ENCODE peak calls at places on chromosomes 6 and 20, in nine cellular contexts. I, Y, L, Q, P, Z, H, J and N are unnamed samples.

GRCh38 chr20:48813930-48814546 is 13.8 kb downstream of the PREX1 start:
- DNase-seq in I (no peak), Y (no peak), L (no peak), Q (no peak), P (no peak), Z (no peak), H (no peak), J (no peak), N (no peak)

GRCh38 chr6:141418076-141418475 is 714.6 kb upstream of the GJE1 start:
- DNase-seq in I (no peak), Y (no peak), L (no peak), Q (no peak), P (no peak), Z (no peak), H (no peak), J (no peak), N (no peak)

GRCh38 chr6:105889902-105890301 is 196.2 kb upstream of the PRDM1 start:
- DNase-seq in I (no peak), Y (no peak), L (no peak), Q (no peak), P (no peak), Z (no peak), H (no peak), J (no peak), N (no peak)

GRCh38 chr6:157022022-157022740 is 245.0 kb downstream of the ARID1B start:
- DNase-seq in I (no peak), Y (peak; percentile 87), L (peak; percentile 88), Q (peak; percentile 95), P (peak; percentile 96), Z (peak; percentile 95), H (peak; percentile 98), J (peak; percentile 91), N (peak; percentile 80)

GRCh38 chr6:11537229-11538048 is at the start of gene TMEM170B:
- DNase-seq in I (no peak), Y (peak; percentile 98), L (peak; percentile 95), Q (peak; percentile 84), P (peak; percentile 96), Z (peak; percentile 99), H (peak; percentile 85), J (peak; percentile 95), N (peak; percentile 96)

GRCh38 chr6:141884850-141885249 is 247.9 kb upstream of the GJE1 start:
- DNase-seq in I (no peak), Y (no peak), L (no peak), Q (no peak), P (no peak), Z (no peak), H (no peak), J (no peak), N (no peak)

GRCh38 chr20:52829111-52829510 is 143.0 kb upstream of the TSHZ2 start:
- DNase-seq in I (no peak), Y (no peak), L (no peak), Q (no peak), P (no peak), Z (no peak), H (no peak), J (no peak), N (no peak)

GRCh38 chr20:36493013-36493800 is 48.1 kb upstream of the MYL9 start:
- DNase-seq in I (no peak), Y (no peak), L (no peak), Q (no peak), P (no peak), Z (no peak), H (no peak), J (no peak), N (no peak)

GRCh38 chr6:150293423-150294280 is 75.2 kb upstream of the IYD start:
- DNase-seq in I (no peak), Y (no peak), L (no peak), Q (peak; percentile 52), P (no peak), Z (no peak), H (peak; percentile 89), J (no peak), N (no peak)

DNA sequence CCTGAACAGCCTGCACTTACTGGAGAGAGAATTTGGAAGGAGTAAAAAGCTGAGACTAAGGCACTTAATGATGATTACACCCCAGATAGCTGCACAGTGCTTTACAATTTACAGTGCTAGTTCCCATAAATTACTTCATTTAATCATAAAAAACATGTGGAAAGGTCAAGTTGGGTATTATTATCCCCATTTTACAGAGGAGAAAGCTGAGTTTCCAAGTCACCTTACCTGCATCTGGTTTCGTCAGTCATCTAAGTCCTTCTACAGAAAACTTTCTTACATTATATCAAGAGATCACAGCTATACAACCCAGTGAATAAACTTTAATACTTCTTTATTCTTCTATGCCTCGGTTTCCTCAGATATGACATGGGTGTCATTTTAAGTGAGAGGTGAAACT is 3.3 kb downstream of the PTPRK start:
- DNase-seq in I (no peak), Y (no peak), L (no peak), Q (no peak), P (no peak), Z (no peak), H (no peak), J (no peak), N (no peak)
- H3K27ac ChIP-seq in I (peak overlapping the region; percentile 67), Y (no peak overlapping the region), L (no peak overlapping the region), Q (no peak overlapping the region), P (no peak overlapping the region), Z (no peak overlapping the region), H (no peak overlapping the region), J (no peak overlapping the region), N (no peak overlapping the region)

DNA sequence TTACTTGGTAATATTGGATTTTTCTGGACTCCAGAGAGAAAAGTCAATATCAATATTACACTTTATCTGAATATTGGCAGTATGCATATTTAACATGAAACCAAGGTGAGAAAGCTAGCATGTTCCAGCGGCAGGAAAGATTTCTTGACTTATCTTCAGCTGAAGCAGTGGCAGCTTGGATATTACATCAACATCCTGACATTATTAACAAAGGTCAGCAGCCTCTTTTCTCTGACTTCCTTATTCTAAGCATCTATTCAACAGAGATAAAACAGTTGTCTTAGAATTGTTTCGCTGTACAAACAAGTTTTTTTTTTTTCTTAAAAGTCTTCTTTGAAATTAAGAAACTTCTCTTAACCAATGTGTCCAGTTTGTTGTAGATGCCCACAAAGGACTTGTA is 11.8 kb downstream of the DCBLD1 start:
- DNase-seq in I (no peak), Y (no peak), L (no peak), Q (peak; percentile 46), P (no peak), Z (no peak), H (no peak), J (no peak), N (no peak)
- H3K4me3 ChIP-seq in I (peak overlapping the region; percentile 11), Y (no peak overlapping the region), L (no peak overlapping the region), Q (no peak overlapping the region), P (no peak overlapping the region), Z (no peak overlapping the region), H (no peak overlapping the region), J (no peak overlapping the region), N (no peak overlapping the region)

DNA sequence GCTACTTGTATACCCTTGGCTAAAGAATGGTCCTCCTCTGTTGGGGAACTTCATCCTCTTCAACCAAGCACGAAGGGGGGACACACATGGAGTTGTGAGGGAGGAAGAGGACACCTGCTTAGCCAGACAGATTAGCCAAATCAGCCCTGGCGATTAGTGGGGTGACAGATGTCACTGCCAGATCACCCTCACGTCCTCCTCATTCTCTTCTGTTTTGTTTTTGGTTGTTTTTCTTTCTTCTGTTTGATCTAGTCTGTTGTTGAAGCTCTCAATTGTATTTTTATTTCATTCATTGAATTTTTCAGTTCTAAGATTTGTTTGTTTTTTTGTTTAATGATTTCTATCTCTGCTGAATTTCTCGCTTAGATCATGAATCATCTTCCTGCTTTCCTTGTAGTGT is 27.5 kb upstream of the NKX2-4 start:
- DNase-seq in I (no peak), Y (no peak), L (no peak), Q (no peak), P (no peak), Z (no peak), H (no peak), J (no peak), N (no peak)
- H3K9me3 ChIP-seq in I (no peaks in the 10 kb centered on the region), Y (no peaks in the 10 kb centered on the region), L (peaks cover 22% of the 10 kb centered on the region), Q (no peaks in the 10 kb centered on the region), P (no peaks in the 10 kb centered on the region), Z (peaks cover 28% of the 10 kb centered on the region), H (no peaks in the 10 kb centered on the region), J (peaks cover 26% of the 10 kb centered on the region), N (no peaks in the 10 kb centered on the region)

GRCh38 chr6:144263786-144264185 is 21.3 kb upstream of the UTRN start:
- DNase-seq in I (no peak), Y (no peak), L (no peak), Q (peak; percentile 21), P (no peak), Z (no peak), H (no peak), J (no peak), N (no peak)

GRCh38 chr6:144265390-144265789 is 19.7 kb upstream of the UTRN start:
- DNase-seq in I (peak; percentile 70), Y (no peak), L (peak; percentile 28), Q (peak; percentile 86), P (no peak), Z (no peak), H (peak; percentile 33), J (no peak), N (no peak)

GRCh38 chr6:144265061-144265357 is 20.1 kb upstream of the UTRN start:
- DNase-seq in I (no peak), Y (no peak), L (peak; percentile 30), Q (peak; percentile 72), P (no peak), Z (no peak), H (peak; percentile 5), J (no peak), N (no peak)

GRCh38 chr6:144266091-144266649 is 19.0 kb upstream of the UTRN start:
- DNase-seq in I (no peak), Y (no peak), L (peak; percentile 74), Q (peak; percentile 88), P (peak; percentile 58), Z (no peak), H (peak; percentile 86), J (peak; percentile 60), N (no peak)

DNA sequence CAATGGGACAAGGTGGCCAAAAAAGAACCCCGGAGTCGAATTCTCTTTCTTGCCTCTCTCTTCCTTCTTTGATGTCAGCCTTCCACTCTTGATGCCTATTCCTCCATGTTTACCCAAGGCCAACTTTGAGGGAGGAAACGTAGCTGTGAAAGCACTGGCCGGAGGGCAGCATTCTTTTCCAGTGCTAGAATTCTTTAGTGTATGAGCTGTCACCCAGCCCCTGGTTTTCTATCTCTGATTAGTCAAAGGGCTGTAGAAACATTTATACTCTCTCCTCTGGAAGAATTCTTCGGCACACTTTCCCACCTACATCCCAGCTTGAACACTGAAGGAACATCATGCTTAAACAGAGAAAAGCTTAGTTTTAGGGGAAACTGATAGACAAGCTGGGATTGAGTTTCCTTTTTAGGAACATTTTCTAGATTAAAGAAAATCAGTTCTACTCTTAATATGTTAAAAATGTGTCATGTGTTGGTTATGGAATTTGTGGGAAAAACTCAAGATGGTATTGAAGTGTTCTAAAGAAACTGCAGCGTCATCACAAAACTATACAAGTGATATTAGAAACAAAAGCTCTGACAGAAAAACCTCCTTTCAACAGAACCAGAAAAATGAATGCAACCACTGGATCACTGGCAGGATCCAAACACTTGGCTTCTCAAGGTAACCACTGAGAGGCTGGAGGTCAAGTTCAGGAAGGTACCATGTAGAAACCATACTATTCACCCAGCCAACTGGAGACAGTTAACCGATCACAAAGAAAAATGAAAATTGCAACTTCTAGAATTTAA is 20.7 kb upstream of the UTRN start:
- DNase-seq in I (peak; percentile 79), Y (no peak), L (peak; percentile 44), Q (peak; percentile 94), P (peak; percentile 71), Z (no peak), H (peak; percentile 95), J (no peak), N (no peak)
- H3K27ac ChIP-seq in I (peak overlapping the region; percentile 92), Y (no peak overlapping the region), L (peak overlapping the region; percentile 51), Q (peak overlapping the region; percentile 97), P (no peak overlapping the region), Z (no peak overlapping the region), H (peak overlapping the region; percentile 88), J (peak overlapping the region; percentile 59), N (no peak overlapping the region)